ENCODE peak calls at places on chromosomes 1 and 21, in six cellular contexts. K, P, S, Q, F and I are unnamed samples.

GRCh38 chr1:31855038-31855845 is 39.4 kb upstream of the SPOCD1 start:
- DNase-seq in K (peak; percentile 56), P (peak; percentile 80), S (peak; percentile 45), Q (no peak), F (no peak), I (peak; percentile 12)

GRCh38 chr1:238951809-238952208 is 434.6 kb upstream of the CHRM3 start:
- DNase-seq in K (peak; percentile 81), P (no peak), S (no peak), Q (no peak), F (peak; percentile 48), I (no peak)

GRCh38 chr1:94935476-94935875 is 8.6 kb upstream of the CNN3 start:
- DNase-seq in K (no peak), P (no peak), S (no peak), Q (no peak), F (no peak), I (no peak)

GRCh38 chr1:214991691-214992315 is 90.7 kb upstream of the KCNK2 start:
- DNase-seq in K (no peak), P (no peak), S (no peak), Q (no peak), F (no peak), I (no peak)

GRCh38 chr1:177246710-177247588 is 76.2 kb downstream of the BRINP2 start:
- DNase-seq in K (peak; percentile 48), P (no peak), S (no peak), Q (no peak), F (no peak), I (no peak)

GRCh38 chr21:44916965-44917364 is 3.7 kb downstream of the ITGB2 start:
- DNase-seq in K (peak; percentile 94), P (peak; percentile 86), S (no peak), Q (no peak), F (no peak), I (no peak)

GRCh38 chr1:43554444-43554992 is 23.8 kb downstream of the PTPRF start:
- DNase-seq in K (peak; percentile 62), P (peak; percentile 40), S (peak; percentile 41), Q (peak; percentile 61), F (peak; percentile 60), I (no peak)

GRCh38 chr1:215744419-215744818 is 177.3 kb downstream of the KCTD3 start:
- DNase-seq in K (no peak), P (no peak), S (no peak), Q (no peak), F (no peak), I (no peak)

GRCh38 chr1:25619101-25619890 is 2.7 kb downstream of the MAN1C1 start:
- DNase-seq in K (peak; percentile 19), P (no peak), S (no peak), Q (peak; percentile 84), F (peak; percentile 80), I (no peak)

GRCh38 chr1:161161652-161162051 is 2.4 kb downstream of the USP21 start:
- DNase-seq in K (no peak), P (no peak), S (no peak), Q (no peak), F (no peak), I (no peak)

GRCh38 chr1:161162052-161162451 is 2.8 kb downstream of the USP21 start:
- DNase-seq in K (no peak), P (no peak), S (no peak), Q (no peak), F (no peak), I (no peak)

GRCh38 chr1:161159915-161160248 is 582 bp downstream of the USP21 start:
- DNase-seq in K (no peak), P (no peak), S (no peak), Q (no peak), F (no peak), I (no peak)

GRCh38 chr1:161159087-161159914 is at the start of gene USP21:
- DNase-seq in K (peak; percentile 92), P (peak; percentile 74), S (peak; percentile 79), Q (peak; percentile 94), F (peak; percentile 96), I (no peak)

GRCh38 chr1:161160763-161161162 is 1.5 kb downstream of the USP21 start:
- DNase-seq in K (no peak), P (no peak), S (no peak), Q (no peak), F (no peak), I (no peak)
- H3K27ac ChIP-seq in K (no peak overlapping the region), P (no peak overlapping the region), S (no peak overlapping the region), Q (no peak overlapping the region), F (no peak overlapping the region), I (no peak overlapping the region)

GRCh38 chr1:235073968-235074334 is 54.7 kb downstream of the TOMM20 start:
- DNase-seq in K (no peak), P (peak; percentile 88), S (no peak), Q (no peak), F (no peak), I (no peak)

GRCh38 chr1:235073331-235073967 is 55.2 kb downstream of the TOMM20 start:
- DNase-seq in K (peak; percentile 95), P (peak; percentile 99), S (peak; percentile 97), Q (no peak), F (no peak), I (peak; percentile 99)

GRCh38 chr1:235069577-235070563 is 58.8 kb downstream of the TOMM20 start:
- DNase-seq in K (peak; percentile 95), P (peak; percentile 99), S (peak; percentile 90), Q (no peak), F (no peak), I (peak; percentile 97)

GRCh38 chr1:235070819-235071218 is 57.8 kb downstream of the TOMM20 start:
- DNase-seq in K (no peak), P (no peak), S (no peak), Q (no peak), F (no peak), I (no peak)

DNA sequence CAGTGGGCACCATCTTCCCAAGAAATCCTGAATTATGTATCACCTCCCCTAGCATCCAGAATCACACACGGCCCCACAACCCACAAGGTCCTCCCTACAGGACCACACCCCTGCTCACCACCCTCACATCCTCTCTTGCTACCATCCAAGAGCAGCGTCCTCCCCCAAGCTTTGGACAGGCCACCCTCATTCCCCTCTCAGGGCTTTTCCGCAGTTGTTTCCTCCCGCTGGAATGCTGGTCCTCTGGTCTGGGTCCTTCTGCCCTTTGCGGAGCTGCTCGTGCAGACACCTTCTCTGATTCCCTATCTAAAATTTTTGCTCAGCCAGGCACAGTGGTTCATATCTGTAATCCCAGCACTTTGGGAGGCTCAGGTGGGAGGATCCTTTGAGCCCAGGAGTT is 56.5 kb downstream of the TOMM20 start:
- DNase-seq in K (no peak), P (no peak), S (no peak), Q (no peak), F (no peak), I (no peak)
- H3K27ac ChIP-seq in K (peak overlapping the region; percentile 100), P (peak overlapping the region; percentile 100), S (peak overlapping the region; percentile 99), Q (no peak overlapping the region), F (no peak overlapping the region), I (peak overlapping the region; percentile 89)

GRCh38 chr1:156117414-156118174 is 3.1 kb downstream of the LMNA start:
- DNase-seq in K (peak; percentile 45), P (peak; percentile 55), S (no peak), Q (no peak), F (no peak), I (no peak)
- H3K27ac ChIP-seq in K (peak overlapping the region; percentile 35), P (peak overlapping the region; percentile 51), S (peak overlapping the region; percentile 91), Q (no peak overlapping the region), F (peak overlapping the region; percentile 3), I (peak overlapping the region; percentile 99)

GRCh38 chr1:116365353-116365780 is 7.7 kb upstream of the ATP1A1 start:
- DNase-seq in K (no peak), P (no peak), S (no peak), Q (no peak), F (peak; percentile 58), I (no peak)
- H3K27ac ChIP-seq in K (no peak overlapping the region), P (no peak overlapping the region), S (no peak overlapping the region), Q (no peak overlapping the region), F (peak overlapping the region; percentile 78), I (no peak overlapping the region)

GRCh38 chr1:243739335-243740003 is 110.6 kb downstream of the AKT3 start:
- DNase-seq in K (no peak), P (no peak), S (peak; percentile 1), Q (no peak), F (no peak), I (no peak)
- H3K27ac ChIP-seq in K (no peak overlapping the region), P (no peak overlapping the region), S (no peak overlapping the region), Q (peak overlapping the region; percentile 96), F (peak overlapping the region; percentile 62), I (no peak overlapping the region)

DNA sequence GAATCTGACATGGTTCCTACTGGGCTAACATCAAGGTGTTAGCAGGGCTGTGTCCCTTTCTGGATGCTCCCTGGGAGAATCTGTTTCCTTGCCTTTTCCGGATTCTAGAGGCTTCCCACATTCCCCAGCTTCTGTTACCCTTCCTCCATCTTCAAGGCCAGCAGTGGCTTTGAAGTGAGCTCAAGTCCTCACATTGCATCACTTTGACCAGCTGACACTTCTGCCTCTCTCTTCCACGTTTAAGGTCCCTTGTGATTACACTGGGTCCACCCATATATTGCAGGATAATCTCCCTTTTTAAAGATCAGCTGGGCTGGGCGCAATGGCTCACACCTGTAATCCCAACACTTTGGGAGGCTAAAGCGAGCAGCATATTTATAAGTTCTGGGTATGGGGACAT is 33.1 kb downstream of the CNST start:
- DNase-seq in K (no peak), P (no peak), S (no peak), Q (no peak), F (no peak), I (no peak)
- H3K27ac ChIP-seq in K (no peak overlapping the region), P (no peak overlapping the region), S (no peak overlapping the region), Q (no peak overlapping the region), F (no peak overlapping the region), I (no peak overlapping the region)